ENCODE peak calls at places on chromosome 17, in eight cellular contexts. S is naive thymus-derived CD4-positive, alpha-beta T cell; Z is tibial artery; X is uterus; K is A549; B is lung; R is Panc1; L is hepatocyte. M is an unnamed sample. For H3K4me1, the result is how much of the 10 kb centered on the place peaks cover.

GRCh38 chr17:82257473-82257872 is 16.0 kb downstream of the CSNK1D start:
- DNase-seq in S (no peak), Z (no peak), X (no peak), K (peak), B (no peak), R (no peak), L (peak), M (peak)

GRCh38 chr17:489758-490329 is 137.2 kb upstream of the RPH3AL start:
- DNase-seq in S (peak), Z (no peak), X (no peak), K (peak), B (peak), R (peak), L (peak), M (peak)

GRCh38 chr17:42340691-42341127 is 47.5 kb downstream of the STAT3 start:
- DNase-seq in S (no peak), Z (no peak), X (no peak), K (no peak), B (no peak), R (no peak), L (no peak), M (no peak)

GRCh38 chr17:64425191-64425590 is 23.7 kb upstream of the MILR1 start:
- DNase-seq in S (no peak), Z (no peak), X (no peak), K (no peak), B (no peak), R (no peak), L (no peak), M (no peak)

GRCh38 chr17:50200447-50201225 is 795 bp downstream of the COL1A1 start:
- DNase-seq in S (peak), Z (peak), X (peak), K (peak), B (peak), R (peak), L (peak), M (peak)

GRCh38 chr17:42060231-42060630 is 9.8 kb upstream of the C17orf113 start:
- DNase-seq in S (no peak), Z (no peak), X (no peak), K (no peak), B (no peak), R (no peak), L (no peak), M (no peak)

GRCh38 chr17:35569405-35569804 is 8.8 kb upstream of the SLFN14 start:
- DNase-seq in S (no peak), Z (no peak), X (no peak), K (no peak), B (no peak), R (no peak), L (no peak), M (no peak)

GRCh38 chr17:45131616-45132301 is 556 bp downstream of the PLCD3 start:
- DNase-seq in S (peak), Z (peak), X (peak), K (peak), B (no peak), R (no peak), L (peak), M (peak)

GRCh38 chr17:2264023-2264860 is 39.3 kb downstream of the SMG6 start:
- DNase-seq in S (no peak), Z (no peak), X (peak), K (no peak), B (no peak), R (no peak), L (peak), M (no peak)

GRCh38 chr17:43027091-43028032 is 2.3 kb downstream of the RND2 start:
- DNase-seq in S (no peak), Z (no peak), X (no peak), K (no peak), B (no peak), R (no peak), L (no peak), M (no peak)

GRCh38 chr17:60128171-60128859 is 21.5 kb upstream of the CA4 start:
- DNase-seq in S (no peak), Z (no peak), X (no peak), K (no peak), B (peak), R (no peak), L (no peak), M (no peak)

DNA sequence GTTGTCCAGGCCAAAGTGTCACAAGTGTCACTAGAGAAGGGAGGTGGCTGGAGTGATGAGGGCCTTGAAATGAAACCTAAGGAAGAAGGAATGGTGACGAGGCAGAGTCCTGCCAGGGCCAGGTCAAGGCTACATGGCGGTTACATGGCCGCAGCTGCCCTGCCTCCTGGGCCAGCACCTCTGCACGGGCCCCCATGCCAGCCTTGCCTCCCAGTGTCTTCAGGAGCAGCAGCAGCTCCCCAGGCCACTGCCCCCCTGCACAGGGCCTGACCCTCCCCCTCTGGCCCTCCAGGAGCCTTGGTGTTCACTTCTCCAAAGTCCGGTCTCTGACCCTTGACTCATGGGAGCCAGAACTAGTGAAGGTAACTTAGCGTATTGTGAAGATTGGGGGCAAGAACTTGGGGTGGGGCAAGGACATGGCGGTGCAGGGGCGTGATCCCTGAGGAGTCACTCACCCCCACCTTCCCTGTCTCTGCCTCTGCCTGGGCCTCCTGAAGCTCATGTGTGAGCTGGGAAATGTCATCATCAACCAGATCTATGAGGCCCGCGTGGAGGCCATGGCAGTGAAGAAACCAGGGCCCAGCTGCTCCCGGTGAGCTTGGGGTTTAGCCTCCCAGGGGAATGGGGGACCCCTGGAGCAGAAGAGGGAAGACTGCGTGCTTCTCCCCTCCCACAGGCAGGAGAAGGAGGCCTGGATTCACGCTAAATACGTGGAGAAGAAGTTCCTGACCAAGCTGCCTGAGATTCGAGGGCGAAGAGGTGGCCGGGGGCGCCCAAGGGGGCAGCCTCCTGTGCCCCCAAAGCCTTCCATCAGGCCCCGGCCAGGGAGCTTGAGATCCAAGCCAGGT is 4.1 kb upstream of the KCTD11 start:
- DNase-seq in S (no peak), Z (no peak), X (no peak), K (no peak), B (no peak), R (no peak), L (no peak), M (no peak)
- H3K4me1 ChIP-seq in S (under half), Z (under half), X (under half), K (under half), B (under half), R (under half), L (under half), M (under half)

DNA sequence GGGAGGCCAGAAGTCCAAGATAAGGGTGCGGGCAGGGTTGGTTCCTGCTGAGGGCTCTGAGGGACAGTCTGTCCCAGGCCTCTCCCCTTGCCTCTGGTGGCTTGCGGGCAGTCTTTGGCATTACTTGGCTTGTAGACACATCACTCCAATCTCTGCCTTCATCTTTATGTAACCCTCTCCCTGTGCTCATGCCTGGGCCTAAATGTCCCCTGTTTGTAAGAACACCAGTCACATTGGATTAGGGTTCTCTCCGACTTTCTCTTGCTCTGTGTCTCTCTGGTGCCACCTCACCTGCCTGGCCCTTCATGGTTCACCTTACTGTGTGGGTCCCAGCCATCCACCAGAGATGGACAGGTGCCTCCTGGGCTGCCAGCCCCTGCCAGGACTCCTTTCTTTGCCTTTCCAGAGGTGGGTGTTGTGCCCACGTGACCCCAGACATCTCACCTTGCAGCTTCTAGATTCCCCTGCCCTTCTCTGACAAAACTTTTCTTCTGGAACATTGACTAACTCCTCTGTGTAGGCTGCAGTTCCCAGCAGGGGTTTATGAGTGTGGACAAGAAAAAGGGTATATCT is 205.8 kb downstream of the MSI2 start:
- DNase-seq in S (no peak), Z (no peak), X (no peak), K (no peak), B (no peak), R (no peak), L (no peak), M (no peak)
- H3K4me1 ChIP-seq in S (under half), Z (under half), X (under half), K (half or more), B (under half), R (under half), L (under half), M (under half)

DNA sequence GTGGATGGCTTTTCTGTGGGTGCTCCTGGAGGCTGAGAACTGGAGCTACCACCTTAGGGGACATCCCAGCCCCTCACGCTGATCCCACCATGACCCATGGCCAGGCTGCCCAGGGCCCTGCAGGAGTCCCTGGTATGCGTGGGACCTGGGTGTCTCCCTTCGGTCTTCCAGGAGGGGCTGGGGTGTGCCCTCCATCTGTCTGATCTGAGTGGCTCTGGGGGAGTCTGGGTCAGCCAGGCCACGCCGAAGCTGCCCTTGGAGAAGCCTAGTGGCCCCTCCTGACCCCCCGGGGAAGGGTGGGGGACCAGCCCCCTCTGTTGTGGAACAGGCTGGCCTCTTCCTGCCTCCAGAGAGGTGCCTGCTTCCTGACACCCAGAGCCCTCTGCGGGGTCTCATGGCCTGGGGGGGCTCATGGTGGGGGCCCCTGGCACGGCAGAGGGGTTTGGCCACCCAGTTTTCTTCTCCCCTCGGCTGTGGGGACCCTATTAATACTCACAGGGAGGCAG is 10.7 kb downstream of the BAIAP2 start:
- DNase-seq in S (no peak), Z (no peak), X (no peak), K (no peak), B (no peak), R (no peak), L (no peak), M (no peak)
- H3K4me1 ChIP-seq in S (under half), Z (half or more), X (under half), K (under half), B (half or more), R (half or more), L (under half), M (under half)

DNA sequence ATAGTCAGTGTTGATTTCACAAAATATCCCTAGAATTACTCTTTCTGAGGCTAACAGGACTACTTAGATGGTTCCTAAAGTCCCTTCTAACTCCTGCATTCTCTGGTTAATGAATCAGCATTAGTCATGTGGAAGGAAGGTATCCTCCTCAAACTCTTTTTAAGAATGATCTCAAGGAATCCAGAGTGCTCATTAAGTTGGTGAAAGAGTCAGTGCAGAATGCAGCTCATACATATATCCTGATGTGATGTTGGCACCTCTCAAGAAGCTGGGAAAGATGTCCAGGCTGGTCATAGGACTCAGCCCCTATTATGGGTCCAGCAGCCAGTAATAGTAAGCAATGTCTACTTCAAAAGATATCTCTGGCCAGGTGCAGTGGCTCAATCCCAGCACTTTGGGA is 65.5 kb downstream of the PIGL start:
- DNase-seq in S (no peak), Z (no peak), X (no peak), K (peak), B (no peak), R (peak), L (no peak), M (no peak)
- H3K4me1 ChIP-seq in S (under half), Z (under half), X (under half), K (half or more), B (under half), R (under half), L (under half), M (under half)